ENCODE peak calls at places on chromosomes 16 and 17, in four cellular contexts. G is spleen, Z is endodermal cell, W is left ventricle myocardium inferior. E is an unnamed sample.

GRCh38 chr17:51257150-51258081 is 2.4 kb downstream of the MBTD1 start:
- DNase-seq in G (no peak), Z (no peak), W (no peak), E (no peak)

GRCh38 chr16:31868701-31869167 is 4.9 kb upstream of the ZNF267 start:
- DNase-seq in G (peak; percentile 85), Z (peak; percentile 91), W (peak; percentile 72), E (peak; percentile 48)

GRCh38 chr16:785563-786535 is 2.3 kb downstream of the RPUSD1 start:
- DNase-seq in G (peak; percentile 93), Z (peak; percentile 96), W (peak; percentile 66), E (peak; percentile 17)

GRCh38 chr17:22278302-22279275 is 586.3 kb downstream of the KCNJ18 start:
- DNase-seq in G (peak; percentile 64), Z (no peak), W (no peak), E (no peak)

GRCh38 chr16:30649725-30650368 is 913 bp upstream of the PRR14 start:
- DNase-seq in G (peak; percentile 91), Z (no peak), W (no peak), E (no peak)

GRCh38 chr17:73208139-73208827 is 15.4 kb downstream of the COG1 start:
- DNase-seq in G (no peak), Z (no peak), W (no peak), E (no peak)

GRCh38 chr17:75526555-75527270 is 1.2 kb downstream of the LLGL2 start:
- DNase-seq in G (peak; percentile 75), Z (peak; percentile 86), W (no peak), E (no peak)

GRCh38 chr17:67063146-67063545 is 18.8 kb downstream of the CACNG1 start:
- DNase-seq in G (no peak), Z (no peak), W (no peak), E (no peak)

GRCh38 chr17:4327638-4328037 is 38.8 kb downstream of the UBE2G1 start:
- DNase-seq in G (no peak), Z (no peak), W (no peak), E (peak; percentile 75)

GRCh38 chr16:67015317-67015731 is 13.6 kb upstream of the CBFB start:
- DNase-seq in G (peak; percentile 38), Z (no peak), W (no peak), E (no peak)

GRCh38 chr17:78771758-78772382 is 10.2 kb downstream of the CYTH1 start:
- DNase-seq in G (no peak), Z (no peak), W (no peak), E (no peak)

GRCh38 chr17:70144260-70144846 is 25.0 kb upstream of the KCNJ2 start:
- DNase-seq in G (no peak), Z (no peak), W (no peak), E (no peak)

GRCh38 chr16:3548859-3549258 is 28.3 kb downstream of the NLRC3 start:
- DNase-seq in G (no peak), Z (no peak), W (no peak), E (no peak)

GRCh38 chr16:20938426-20938825 is 37.9 kb downstream of the LYRM1 start:
- DNase-seq in G (no peak), Z (no peak), W (no peak), E (no peak)

GRCh38 chr17:2689411-2690164 is 22.0 kb downstream of the CLUH start:
- DNase-seq in G (peak; percentile 77), Z (peak; percentile 58), W (peak; percentile 25), E (no peak)

GRCh38 chr17:76935331-76935730 is 67.1 kb downstream of the MGAT5B start:
- DNase-seq in G (no peak), Z (no peak), W (no peak), E (no peak)

GRCh38 chr17:81391964-81392908 is 3.0 kb upstream of the BAHCC1 start:
- DNase-seq in G (no peak), Z (no peak), W (peak; percentile 61), E (peak; percentile 56)

GRCh38 chr17:21288581-21289017 is 4.1 kb downstream of the MAP2K3 start:
- DNase-seq in G (no peak), Z (no peak), W (no peak), E (no peak)

GRCh38 chr17:46841561-46842379 is 9.6 kb upstream of the WNT9B start:
- DNase-seq in G (no peak), Z (peak; percentile 92), W (no peak), E (no peak)

GRCh38 chr17:48597775-48598631 is 4.4 kb upstream of the HOXB5 start:
- DNase-seq in G (peak; percentile 83), Z (peak; percentile 83), W (no peak), E (no peak)

GRCh38 chr16:85842848-85843247 is 43.4 kb downstream of the COX4I1 start:
- DNase-seq in G (peak; percentile 45), Z (no peak), W (no peak), E (no peak)

GRCh38 chr17:64498308-64499203 is 1.7 kb upstream of the POLG2 start:
- DNase-seq in G (no peak), Z (no peak), W (no peak), E (no peak)
- H3K4me1 ChIP-seq in G (peaks cover 86% of the 10 kb centered on the region), Z (peaks cover 13% of the 10 kb centered on the region), W (peaks cover 100% of the 10 kb centered on the region), E (peaks cover 31% of the 10 kb centered on the region)

GRCh38 chr16:87927195-87927562 is 9.2 kb downstream of the CA5A start:
- DNase-seq in G (no peak), Z (peak; percentile 71), W (no peak), E (no peak)

GRCh38 chr16:87930456-87930855 is 5.9 kb downstream of the CA5A start:
- DNase-seq in G (no peak), Z (peak; percentile 71), W (no peak), E (no peak)

GRCh38 chr16:87933140-87933495 is 3.2 kb downstream of the CA5A start:
- DNase-seq in G (no peak), Z (no peak), W (no peak), E (no peak)

GRCh38 chr16:87929986-87930385 is 6.3 kb downstream of the CA5A start:
- DNase-seq in G (no peak), Z (no peak), W (no peak), E (no peak)

GRCh38 chr16:87931504-87931903 is 4.8 kb downstream of the CA5A start:
- DNase-seq in G (no peak), Z (no peak), W (no peak), E (no peak)
- H3K27ac ChIP-seq in G (no peak overlapping the region), Z (peak overlapping the region; percentile 72), W (no peak overlapping the region), E (no peak overlapping the region)

DNA sequence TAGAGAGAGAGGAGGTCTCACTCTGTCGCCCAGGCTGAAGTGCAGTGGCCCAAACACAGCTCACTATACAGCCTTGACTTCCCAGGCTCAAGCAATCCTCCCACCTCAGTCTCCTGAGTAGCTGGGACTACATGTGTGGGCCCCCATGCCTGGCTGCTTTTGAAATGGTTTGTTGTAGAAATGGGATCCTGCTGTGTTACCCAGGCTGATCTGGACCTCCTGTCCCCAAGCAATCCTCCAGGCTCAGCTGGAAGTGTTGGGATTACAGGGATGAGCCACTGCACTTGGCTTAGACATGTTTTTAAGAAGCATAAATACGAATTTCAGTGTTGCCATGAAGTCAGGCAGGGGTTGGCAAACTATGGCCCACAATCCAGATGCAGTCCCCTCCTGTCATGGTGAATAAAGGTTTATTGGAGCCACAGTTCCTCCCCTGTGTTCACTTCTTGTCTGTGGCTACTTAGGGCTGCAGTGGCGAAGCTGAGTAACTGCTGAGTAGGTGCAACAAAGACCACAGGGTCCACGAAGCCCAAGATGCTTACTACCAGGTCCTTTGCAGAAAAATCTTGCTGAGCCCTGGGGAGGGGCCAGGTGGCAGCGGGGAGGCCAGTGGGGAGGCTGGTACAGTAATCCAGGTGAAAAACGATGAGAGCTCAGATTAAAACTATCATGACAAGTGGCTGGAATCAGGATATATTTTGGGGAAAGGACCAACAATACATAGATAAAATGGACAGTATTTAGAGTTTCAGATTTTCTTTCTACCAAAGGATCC is 35.2 kb downstream of the TNFRSF13B start:
- DNase-seq in G (peak; percentile 54), Z (peak; percentile 75), W (peak; percentile 1), E (no peak)
- H3K4me1 ChIP-seq in G (no peaks in the 10 kb centered on the region), Z (peaks cover 19% of the 10 kb centered on the region), W (no peaks in the 10 kb centered on the region), E (no peaks in the 10 kb centered on the region)

GRCh38 chr17:50187403-50187735 is 14.1 kb downstream of the COL1A1 start:
- DNase-seq in G (no peak), Z (no peak), W (no peak), E (no peak)
- H3K27ac ChIP-seq in G (no peak overlapping the region), Z (no peak overlapping the region), W (no peak overlapping the region), E (no peak overlapping the region)

DNA sequence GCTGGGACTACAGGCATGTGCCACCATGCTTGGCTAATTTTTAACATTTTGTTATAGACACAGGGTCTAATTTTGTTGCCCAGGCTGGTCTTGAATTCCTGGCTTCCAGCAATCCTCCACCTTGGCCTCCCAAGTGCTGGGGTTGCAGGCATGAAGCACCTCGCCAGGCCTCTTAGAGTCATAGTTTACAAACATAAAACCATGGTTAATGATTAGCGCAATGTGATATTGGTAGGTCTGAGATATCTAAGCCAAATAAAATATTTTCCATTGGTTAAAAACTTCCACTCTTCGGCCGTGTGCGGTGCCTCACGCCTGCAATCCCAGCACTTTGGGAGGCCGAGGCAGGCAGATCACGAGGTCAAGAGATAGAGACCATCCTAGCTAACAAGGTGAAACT is 16.6 kb downstream of the TXNDC11 start:
- DNase-seq in G (no peak), Z (no peak), W (no peak), E (no peak)
- H3K4me1 ChIP-seq in G (peaks cover 14% of the 10 kb centered on the region), Z (no peaks in the 10 kb centered on the region), W (peaks cover 50% of the 10 kb centered on the region), E (peaks cover 16% of the 10 kb centered on the region)

GRCh38 chr17:65488665-65489064 is 72.8 kb downstream of the AXIN2 start:
- DNase-seq in G (no peak), Z (no peak), W (no peak), E (no peak)
- H3K27ac ChIP-seq in G (no peak overlapping the region), Z (no peak overlapping the region), W (no peak overlapping the region), E (no peak overlapping the region)

GRCh38 chr16:7350801-7351200 is 18.2 kb downstream of the RBFOX1 start:
- DNase-seq in G (no peak), Z (no peak), W (no peak), E (no peak)
- H3K4me1 ChIP-seq in G (no peaks in the 10 kb centered on the region), Z (no peaks in the 10 kb centered on the region), W (peaks cover 59% of the 10 kb centered on the region), E (peaks cover 58% of the 10 kb centered on the region)

GRCh38 chr16:54952195-54952594 is 21.5 kb downstream of the IRX5 start:
- DNase-seq in G (no peak), Z (no peak), W (no peak), E (no peak)
- H3K27ac ChIP-seq in G (no peak overlapping the region), Z (no peak overlapping the region), W (no peak overlapping the region), E (no peak overlapping the region)